ENCODE peak calls at places on chromosomes 16 and 17, in eight cellular contexts. One of them, this sample, is unnamed.

GRCh38 chr17:74210191-74211140 is 2.9 kb upstream of the TTYH2 start:
- DNase-seq in stimulated activated CD4-positive, alpha-beta T cell treated with anti-CD3 and anti-CD28 coated beads, Interleukin-15, amount 100 ng/mL, for 1 hour: peak; percentile 70
- DNase-seq in endodermal cell: peak; percentile 94
- DNase-seq in activated T-cell treated with anti-CD3 and anti-CD28 coated beads, Interleukin-2, amount 50 U/mL, for 72 hours: peak; percentile 85
- DNase-seq in heart right ventricle: peak; percentile 66
- DNase-seq in NCI-H2171 treated with DMSO at 0.1 percent for 48 hours: peak; percentile 94
- DNase-seq in EL: peak; percentile 60
- DNase-seq in activated CD4-positive, alpha-beta T cell treated with anti-CD3 and anti-CD28 coated beads, Interleukin-2, amount 50 U/mL, for 48 hours: peak; percentile 81
- DNase-seq in this sample: peak; percentile 78

GRCh38 chr17:47423406-47424295 is 99.9 kb downstream of the EFCAB13 start:
- DNase-seq in activated CD4-positive, alpha-beta T cell treated with anti-CD3 and anti-CD28 coated beads, Interleukin-2, amount 50 U/mL, for 48 hours: peak; percentile 2
- DNase-seq in activated T-cell treated with anti-CD3 and anti-CD28 coated beads, Interleukin-2, amount 50 U/mL, for 72 hours: peak; percentile 3
- DNase-seq in heart right ventricle: peak; percentile 3
- DNase-seq in EL: peak; percentile 14
- DNase-seq in stimulated activated CD4-positive, alpha-beta T cell treated with anti-CD3 and anti-CD28 coated beads, Interleukin-15, amount 100 ng/mL, for 1 hour: no peak
- DNase-seq in endodermal cell: peak; percentile 87
- DNase-seq in NCI-H2171 treated with DMSO at 0.1 percent for 48 hours: peak; percentile 5
- DNase-seq in this sample: peak; percentile 41

GRCh38 chr17:58092797-58093385 is 9.7 kb downstream of the DYNLL2 start:
- DNase-seq in heart right ventricle: no peak
- DNase-seq in activated CD4-positive, alpha-beta T cell treated with anti-CD3 and anti-CD28 coated beads, Interleukin-2, amount 50 U/mL, for 48 hours: no peak
- DNase-seq in EL: no peak
- DNase-seq in stimulated activated CD4-positive, alpha-beta T cell treated with anti-CD3 and anti-CD28 coated beads, Interleukin-15, amount 100 ng/mL, for 1 hour: no peak
- DNase-seq in activated T-cell treated with anti-CD3 and anti-CD28 coated beads, Interleukin-2, amount 50 U/mL, for 72 hours: no peak
- DNase-seq in endodermal cell: peak; percentile 13
- DNase-seq in NCI-H2171 treated with DMSO at 0.1 percent for 48 hours: no peak
- DNase-seq in this sample: no peak

GRCh38 chr17:61635913-61636432 is 45.0 kb upstream of the NACA2 start:
- DNase-seq in heart right ventricle: no peak
- DNase-seq in stimulated activated CD4-positive, alpha-beta T cell treated with anti-CD3 and anti-CD28 coated beads, Interleukin-15, amount 100 ng/mL, for 1 hour: peak; percentile 4
- DNase-seq in EL: peak; percentile 70
- DNase-seq in endodermal cell: peak; percentile 86
- DNase-seq in activated T-cell treated with anti-CD3 and anti-CD28 coated beads, Interleukin-2, amount 50 U/mL, for 72 hours: peak; percentile 63
- DNase-seq in NCI-H2171 treated with DMSO at 0.1 percent for 48 hours: peak; percentile 66
- DNase-seq in activated CD4-positive, alpha-beta T cell treated with anti-CD3 and anti-CD28 coated beads, Interleukin-2, amount 50 U/mL, for 48 hours: peak; percentile 56
- DNase-seq in this sample: no peak

GRCh38 chr17:44002141-44002848 is 2.1 kb upstream of the NAGS start:
- DNase-seq in stimulated activated CD4-positive, alpha-beta T cell treated with anti-CD3 and anti-CD28 coated beads, Interleukin-15, amount 100 ng/mL, for 1 hour: no peak
- DNase-seq in NCI-H2171 treated with DMSO at 0.1 percent for 48 hours: no peak
- DNase-seq in endodermal cell: no peak
- DNase-seq in activated T-cell treated with anti-CD3 and anti-CD28 coated beads, Interleukin-2, amount 50 U/mL, for 72 hours: no peak
- DNase-seq in EL: peak; percentile 80
- DNase-seq in activated CD4-positive, alpha-beta T cell treated with anti-CD3 and anti-CD28 coated beads, Interleukin-2, amount 50 U/mL, for 48 hours: no peak
- DNase-seq in heart right ventricle: no peak
- DNase-seq in this sample: no peak

GRCh38 chr17:77409282-77410161 is 268.8 kb downstream of the SEC14L1 start:
- DNase-seq in EL: peak; percentile 82
- DNase-seq in activated CD4-positive, alpha-beta T cell treated with anti-CD3 and anti-CD28 coated beads, Interleukin-2, amount 50 U/mL, for 48 hours: no peak
- DNase-seq in stimulated activated CD4-positive, alpha-beta T cell treated with anti-CD3 and anti-CD28 coated beads, Interleukin-15, amount 100 ng/mL, for 1 hour: no peak
- DNase-seq in endodermal cell: peak; percentile 90
- DNase-seq in activated T-cell treated with anti-CD3 and anti-CD28 coated beads, Interleukin-2, amount 50 U/mL, for 72 hours: no peak
- DNase-seq in NCI-H2171 treated with DMSO at 0.1 percent for 48 hours: no peak
- DNase-seq in heart right ventricle: peak; percentile 78
- DNase-seq in this sample: peak; percentile 84

GRCh38 chr17:12365805-12366204 is 299.9 kb upstream of the MYOCD start:
- DNase-seq in heart right ventricle: peak; percentile 35
- DNase-seq in NCI-H2171 treated with DMSO at 0.1 percent for 48 hours: no peak
- DNase-seq in activated T-cell treated with anti-CD3 and anti-CD28 coated beads, Interleukin-2, amount 50 U/mL, for 72 hours: no peak
- DNase-seq in endodermal cell: no peak
- DNase-seq in activated CD4-positive, alpha-beta T cell treated with anti-CD3 and anti-CD28 coated beads, Interleukin-2, amount 50 U/mL, for 48 hours: no peak
- DNase-seq in stimulated activated CD4-positive, alpha-beta T cell treated with anti-CD3 and anti-CD28 coated beads, Interleukin-15, amount 100 ng/mL, for 1 hour: no peak
- DNase-seq in EL: no peak
- DNase-seq in this sample: no peak

GRCh38 chr16:81615833-81616232 is 163.3 kb upstream of the PLCG2 start:
- DNase-seq in heart right ventricle: no peak
- DNase-seq in EL: no peak
- DNase-seq in stimulated activated CD4-positive, alpha-beta T cell treated with anti-CD3 and anti-CD28 coated beads, Interleukin-15, amount 100 ng/mL, for 1 hour: no peak
- DNase-seq in NCI-H2171 treated with DMSO at 0.1 percent for 48 hours: no peak
- DNase-seq in endodermal cell: no peak
- DNase-seq in activated CD4-positive, alpha-beta T cell treated with anti-CD3 and anti-CD28 coated beads, Interleukin-2, amount 50 U/mL, for 48 hours: no peak
- DNase-seq in activated T-cell treated with anti-CD3 and anti-CD28 coated beads, Interleukin-2, amount 50 U/mL, for 72 hours: no peak
- DNase-seq in this sample: no peak

GRCh38 chr16:63037761-63038562 is 1001.7 kb upstream of the CDH8 start:
- DNase-seq in stimulated activated CD4-positive, alpha-beta T cell treated with anti-CD3 and anti-CD28 coated beads, Interleukin-15, amount 100 ng/mL, for 1 hour: no peak
- DNase-seq in activated T-cell treated with anti-CD3 and anti-CD28 coated beads, Interleukin-2, amount 50 U/mL, for 72 hours: no peak
- DNase-seq in heart right ventricle: no peak
- DNase-seq in activated CD4-positive, alpha-beta T cell treated with anti-CD3 and anti-CD28 coated beads, Interleukin-2, amount 50 U/mL, for 48 hours: no peak
- DNase-seq in endodermal cell: no peak
- DNase-seq in NCI-H2171 treated with DMSO at 0.1 percent for 48 hours: no peak
- DNase-seq in EL: no peak
- DNase-seq in this sample: no peak

GRCh38 chr16:2905241-2905987 is 6.3 kb upstream of the FLYWCH1 start:
- DNase-seq in endodermal cell: peak; percentile 100
- DNase-seq in activated CD4-positive, alpha-beta T cell treated with anti-CD3 and anti-CD28 coated beads, Interleukin-2, amount 50 U/mL, for 48 hours: peak; percentile 99
- DNase-seq in heart right ventricle: peak; percentile 99
- DNase-seq in activated T-cell treated with anti-CD3 and anti-CD28 coated beads, Interleukin-2, amount 50 U/mL, for 72 hours: peak; percentile 100
- DNase-seq in EL: peak; percentile 99
- DNase-seq in stimulated activated CD4-positive, alpha-beta T cell treated with anti-CD3 and anti-CD28 coated beads, Interleukin-15, amount 100 ng/mL, for 1 hour: peak; percentile 76
- DNase-seq in NCI-H2171 treated with DMSO at 0.1 percent for 48 hours: peak; percentile 98
- DNase-seq in this sample: peak; percentile 99

This sample was measured in Right ventricle myocardium superior.